ENCODE peak calls at places on chromosomes 12 and 14, in ten cellular contexts. F is cardiac muscle cell, P is ascending aorta, O is A549, J is suprapubic skin, A is psoas muscle, D is PC-9, R is body of pancreas, K is IMR-90, I is left ventricle myocardium inferior. Z is an unnamed sample.

GRCh38 chr14:96059519-96060135 is 20.5 kb downstream of the C14orf132 start:
- DNase-seq in F (no peak), P (no peak), O (no peak), J (peak; percentile 46), A (no peak), D (no peak), R (no peak), K (no peak), I (no peak), Z (no peak)

GRCh38 chr12:107359382-107359781 is 266.0 kb upstream of the CRY1 start:
- DNase-seq in F (peak; percentile 1), P (no peak), O (peak; percentile 45), J (no peak), A (no peak), D (no peak), R (no peak), K (peak; percentile 77), I (no peak), Z (no peak)

GRCh38 chr12:100573499-100574261 is at the start of gene GAS2L3:
- DNase-seq in F (peak; percentile 88), P (peak; percentile 72), O (peak; percentile 86), J (peak; percentile 93), A (peak; percentile 89), D (peak; percentile 71), R (peak; percentile 88), K (peak; percentile 79), I (peak; percentile 91), Z (peak; percentile 87)

GRCh38 chr14:100106661-100107112 is 41.5 kb downstream of the EVL start:
- DNase-seq in F (no peak), P (no peak), O (no peak), J (peak; percentile 36), A (no peak), D (no peak), R (no peak), K (no peak), I (no peak), Z (no peak)

GRCh38 chr14:95258754-95259593 is 60.7 kb downstream of the CLMN start:
- DNase-seq in F (peak; percentile 24), P (no peak), O (peak; percentile 13), J (no peak), A (no peak), D (no peak), R (no peak), K (no peak), I (no peak), Z (no peak)

GRCh38 chr12:122086641-122087285 is 8.2 kb downstream of the MLXIP start:
- DNase-seq in F (no peak), P (no peak), O (no peak), J (peak; percentile 43), A (no peak), D (no peak), R (no peak), K (no peak), I (no peak), Z (no peak)

GRCh38 chr12:56080556-56081138 is 682 bp downstream of the ERBB3 start:
- DNase-seq in F (no peak), P (no peak), O (peak; percentile 50), J (no peak), A (no peak), D (peak; percentile 65), R (peak; percentile 71), K (no peak), I (no peak), Z (peak; percentile 41)

GRCh38 chr14:85439696-85440328 is 90.1 kb upstream of the FLRT2 start:
- DNase-seq in F (peak; percentile 72), P (no peak), O (peak; percentile 72), J (no peak), A (no peak), D (no peak), R (no peak), K (no peak), I (no peak), Z (no peak)

GRCh38 chr14:79971330-79971729 is 240.0 kb downstream of the DIO2 start:
- DNase-seq in F (no peak), P (no peak), O (peak; percentile 3), J (no peak), A (no peak), D (no peak), R (no peak), K (peak; percentile 87), I (no peak), Z (no peak)

GRCh38 chr14:68970096-68970612 is 8.9 kb downstream of the ACTN1 start:
- DNase-seq in F (no peak), P (no peak), O (no peak), J (no peak), A (no peak), D (no peak), R (no peak), K (no peak), I (no peak), Z (no peak)

GRCh38 chr12:77130193-77130592 is 64.8 kb upstream of the E2F7 start:
- DNase-seq in F (no peak), P (no peak), O (no peak), J (no peak), A (no peak), D (no peak), R (no peak), K (no peak), I (no peak), Z (no peak)

GRCh38 chr14:64721391-64721791 is 17.2 kb downstream of the PLEKHG3 start:
- DNase-seq in F (peak; percentile 49), P (peak; percentile 72), O (peak; percentile 37), J (no peak), A (peak; percentile 53), D (no peak), R (peak; percentile 77), K (peak; percentile 37), I (no peak), Z (no peak)

GRCh38 chr12:88471641-88472040 is 108.6 kb downstream of the KITLG start:
- DNase-seq in F (peak; percentile 84), P (no peak), O (peak; percentile 27), J (no peak), A (peak; percentile 14), D (no peak), R (no peak), K (peak; percentile 77), I (no peak), Z (no peak)

DNA sequence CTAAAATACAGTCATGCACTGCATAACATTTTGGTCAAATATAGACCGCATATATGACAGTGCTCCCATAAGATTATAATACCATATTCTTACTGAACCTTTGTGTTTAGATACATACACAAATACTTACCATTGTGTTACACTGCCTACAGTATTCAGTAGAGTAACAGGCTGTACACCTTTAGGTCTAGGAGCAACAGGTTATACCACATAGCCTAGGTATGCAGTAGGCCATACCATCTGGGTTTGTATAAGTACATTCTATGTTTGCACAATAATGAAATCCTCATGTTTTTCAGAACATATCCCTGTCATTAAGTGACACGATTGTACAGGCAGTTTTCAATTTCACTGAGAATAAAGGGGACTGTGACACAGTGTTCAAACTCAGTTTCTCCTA is 22.3 kb downstream of the KDM5A start:
- DNase-seq in F (no peak), P (no peak), O (no peak), J (no peak), A (no peak), D (no peak), R (no peak), K (no peak), I (no peak), Z (no peak)
- H3K27ac ChIP-seq in F (no peak overlapping the region), P (no peak overlapping the region), O (no peak overlapping the region), J (no peak overlapping the region), A (no peak overlapping the region), D (no peak overlapping the region), R (no peak overlapping the region), K (no peak overlapping the region), I (no peak overlapping the region), Z (no peak overlapping the region)

GRCh38 chr12:94712852-94713545 is 62.6 kb upstream of the TMCC3 start:
- DNase-seq in F (no peak), P (no peak), O (no peak), J (no peak), A (no peak), D (no peak), R (no peak), K (no peak), I (no peak), Z (no peak)

GRCh38 chr12:94706250-94706661 is 55.9 kb upstream of the TMCC3 start:
- DNase-seq in F (no peak), P (no peak), O (no peak), J (no peak), A (no peak), D (no peak), R (no peak), K (no peak), I (no peak), Z (no peak)

GRCh38 chr12:94707892-94708291 is 57.5 kb upstream of the TMCC3 start:
- DNase-seq in F (peak; percentile 84), P (no peak), O (no peak), J (no peak), A (peak; percentile 46), D (no peak), R (no peak), K (peak; percentile 55), I (peak; percentile 40), Z (peak; percentile 33)

GRCh38 chr12:94714378-94714777 is 64.0 kb upstream of the TMCC3 start:
- DNase-seq in F (peak; percentile 32), P (no peak), O (no peak), J (no peak), A (peak; percentile 56), D (no peak), R (no peak), K (peak; percentile 34), I (no peak), Z (no peak)

GRCh38 chr12:94710933-94711332 is 60.6 kb upstream of the TMCC3 start:
- DNase-seq in F (peak; percentile 24), P (no peak), O (peak; percentile 61), J (no peak), A (no peak), D (no peak), R (no peak), K (peak; percentile 4), I (no peak), Z (no peak)
- TF ChIP-seq CTCF in F (peak; percentile 39), P (no peak), O (peak; percentile 35), J (no peak), A (peak; percentile 19), D (peak; percentile 39), R (peak; percentile 10), K (peak; percentile 18), I (peak; percentile 33), Z (no peak)

DNA sequence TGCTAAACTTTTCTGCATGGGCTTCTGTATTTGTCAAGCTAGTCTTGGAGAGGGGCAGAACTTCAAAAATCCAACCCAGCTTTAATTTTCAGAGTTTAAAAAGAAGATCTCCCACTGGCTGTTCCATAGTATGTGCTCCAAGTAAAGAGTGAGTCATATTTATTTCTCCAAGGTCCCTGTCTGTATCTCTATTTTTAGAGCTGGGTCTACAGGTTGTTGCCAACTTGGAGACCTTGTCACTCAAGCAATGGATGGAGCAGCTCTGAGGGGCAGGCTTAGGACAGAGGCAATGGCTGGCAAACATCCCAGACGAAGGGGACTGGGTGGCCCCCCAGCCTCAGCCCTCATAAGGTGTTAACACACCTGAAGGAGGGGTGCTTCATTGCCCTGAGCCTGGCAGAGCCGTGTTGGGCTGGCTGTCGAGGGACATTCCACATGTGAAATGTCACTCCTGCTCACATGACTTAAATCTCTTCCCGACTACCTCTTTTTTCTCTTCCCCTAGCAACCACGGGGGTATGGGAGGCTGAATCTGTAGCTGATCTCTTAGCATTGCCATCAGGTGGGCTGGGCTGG is 103.1 kb downstream of the SMOC1 start:
- DNase-seq in F (no peak), P (no peak), O (no peak), J (no peak), A (no peak), D (no peak), R (no peak), K (no peak), I (no peak), Z (no peak)
- H3K27ac ChIP-seq in F (no peak overlapping the region), P (no peak overlapping the region), O (peak overlapping the region; percentile 54), J (peak overlapping the region; percentile 34), A (peak overlapping the region; percentile 63), D (no peak overlapping the region), R (no peak overlapping the region), K (no peak overlapping the region), I (no peak overlapping the region), Z (no peak overlapping the region)

GRCh38 chr14:22106700-22107697 is 433.4 kb upstream of the OR4E1 start:
- DNase-seq in F (no peak), P (no peak), O (no peak), J (no peak), A (no peak), D (no peak), R (no peak), K (peak; percentile 29), I (no peak), Z (no peak)
- TF ChIP-seq CTCF in F (no peak), P (no peak), O (no peak), J (no peak), A (no peak), D (no peak), R (no peak), K (no peak), I (no peak), Z (no peak)